ENCODE peak calls at places on chromosomes 11 and 22, in seven cellular contexts. One of them, this sample, is unnamed. For H3K36me3, the result is how much of the 10 kb centered on the place peaks cover.

GRCh38 chr11:114161486-114162250 is 102.2 kb downstream of the ZBTB16 start:
- DNase-seq in testis: no peak
- DNase-seq in left ventricle myocardium inferior: no peak
- DNase-seq in endodermal cell: no peak
- DNase-seq in upper lobe of right lung: no peak
- DNase-seq in heart left ventricle: no peak
- DNase-seq in spleen: no peak
- DNase-seq in this sample: no peak

GRCh38 chr11:117481036-117481435 is 153.4 kb downstream of the CEP164 start:
- DNase-seq in heart left ventricle: no peak
- DNase-seq in testis: no peak
- DNase-seq in upper lobe of right lung: no peak
- DNase-seq in spleen: peak
- DNase-seq in endodermal cell: no peak
- DNase-seq in left ventricle myocardium inferior: no peak
- DNase-seq in this sample: no peak

GRCh38 chr11:78038697-78039313 is 15.7 kb upstream of the KCTD14 start:
- DNase-seq in endodermal cell: no peak
- DNase-seq in testis: no peak
- DNase-seq in upper lobe of right lung: no peak
- DNase-seq in heart left ventricle: no peak
- DNase-seq in spleen: no peak
- DNase-seq in left ventricle myocardium inferior: no peak
- DNase-seq in this sample: no peak

GRCh38 chr22:22060200-22061084 is 77.9 kb upstream of the TOP3B start:
- DNase-seq in heart left ventricle: peak
- DNase-seq in left ventricle myocardium inferior: peak
- DNase-seq in endodermal cell: peak
- DNase-seq in upper lobe of right lung: peak
- DNase-seq in spleen: peak
- DNase-seq in testis: peak
- DNase-seq in this sample: no peak

GRCh38 chr22:36406139-36406538 is 18.4 kb upstream of the MYH9 start:
- DNase-seq in heart left ventricle: no peak
- DNase-seq in left ventricle myocardium inferior: no peak
- DNase-seq in endodermal cell: no peak
- DNase-seq in upper lobe of right lung: no peak
- DNase-seq in spleen: no peak
- DNase-seq in testis: no peak
- DNase-seq in this sample: no peak

GRCh38 chr11:36622431-36623136 is 24.5 kb upstream of the RAG2 start:
- DNase-seq in heart left ventricle: no peak
- DNase-seq in left ventricle myocardium inferior: no peak
- DNase-seq in spleen: no peak
- DNase-seq in endodermal cell: no peak
- DNase-seq in upper lobe of right lung: no peak
- DNase-seq in testis: peak
- DNase-seq in this sample: no peak

GRCh38 chr22:26845016-26845728 is 187.8 kb downstream of the MIAT start:
- DNase-seq in testis: no peak
- DNase-seq in heart left ventricle: no peak
- DNase-seq in left ventricle myocardium inferior: no peak
- DNase-seq in spleen: no peak
- DNase-seq in upper lobe of right lung: no peak
- DNase-seq in endodermal cell: peak
- DNase-seq in this sample: no peak

GRCh38 chr11:1946812-1947480 is at the start of gene MRPL23:
- DNase-seq in endodermal cell: no peak
- DNase-seq in heart left ventricle: no peak
- DNase-seq in left ventricle myocardium inferior: peak
- DNase-seq in spleen: peak
- DNase-seq in testis: no peak
- DNase-seq in upper lobe of right lung: peak
- DNase-seq in this sample: no peak

GRCh38 chr22:49885881-49886280 is 32.2 kb downstream of the ZBED4 start:
- DNase-seq in testis: no peak
- DNase-seq in left ventricle myocardium inferior: no peak
- DNase-seq in upper lobe of right lung: peak
- DNase-seq in heart left ventricle: no peak
- DNase-seq in endodermal cell: no peak
- DNase-seq in spleen: no peak
- DNase-seq in this sample: no peak

GRCh38 chr11:72598901-72599300 is 75.3 kb downstream of the PDE2A start:
- DNase-seq in testis: peak
- DNase-seq in heart left ventricle: peak
- DNase-seq in spleen: no peak
- DNase-seq in endodermal cell: peak
- DNase-seq in left ventricle myocardium inferior: peak
- DNase-seq in upper lobe of right lung: no peak
- DNase-seq in this sample: no peak

GRCh38 chr11:44138980-44139379 is 43.5 kb downstream of the EXT2 start:
- DNase-seq in heart left ventricle: no peak
- DNase-seq in upper lobe of right lung: no peak
- DNase-seq in spleen: no peak
- DNase-seq in left ventricle myocardium inferior: no peak
- DNase-seq in endodermal cell: no peak
- DNase-seq in testis: no peak
- DNase-seq in this sample: no peak
- TF ChIP-seq CTCF in heart left ventricle: no peak
- TF ChIP-seq CTCF in upper lobe of right lung: no peak
- TF ChIP-seq CTCF in spleen: no peak
- TF ChIP-seq CTCF in left ventricle myocardium inferior: no peak
- TF ChIP-seq CTCF in endodermal cell: no peak
- TF ChIP-seq CTCF in testis: no peak
- TF ChIP-seq CTCF in this sample: no peak

GRCh38 chr22:38861927-38862326 is 10.1 kb downstream of the CBX6 start:
- DNase-seq in endodermal cell: no peak
- DNase-seq in spleen: no peak
- DNase-seq in upper lobe of right lung: peak
- DNase-seq in testis: no peak
- DNase-seq in left ventricle myocardium inferior: no peak
- DNase-seq in heart left ventricle: no peak
- DNase-seq in this sample: no peak
- H3K27ac ChIP-seq in endodermal cell: no peak
- H3K27ac ChIP-seq in spleen: no peak
- H3K27ac ChIP-seq in upper lobe of right lung: no peak
- H3K27ac ChIP-seq in testis: no peak
- H3K27ac ChIP-seq in left ventricle myocardium inferior: no peak
- H3K27ac ChIP-seq in heart left ventricle: no peak
- H3K27ac ChIP-seq in this sample: no peak

GRCh38 chr11:14872032-14872431 is 20.0 kb downstream of the CYP2R1 start:
- DNase-seq in upper lobe of right lung: no peak
- DNase-seq in heart left ventricle: no peak
- DNase-seq in testis: no peak
- DNase-seq in spleen: no peak
- DNase-seq in endodermal cell: no peak
- DNase-seq in left ventricle myocardium inferior: no peak
- DNase-seq in this sample: no peak
- H3K36me3 ChIP-seq in upper lobe of right lung: under half
- H3K36me3 ChIP-seq in heart left ventricle: under half
- H3K36me3 ChIP-seq in testis: under half
- H3K36me3 ChIP-seq in spleen: under half
- H3K36me3 ChIP-seq in endodermal cell: under half
- H3K36me3 ChIP-seq in left ventricle myocardium inferior: under half
- H3K36me3 ChIP-seq in this sample: under half

GRCh38 chr11:9384535-9385287 is at the start of gene IPO7:
- DNase-seq in left ventricle myocardium inferior: peak
- DNase-seq in endodermal cell: peak
- DNase-seq in heart left ventricle: peak
- DNase-seq in upper lobe of right lung: peak
- DNase-seq in testis: peak
- DNase-seq in spleen: peak
- DNase-seq in this sample: peak
- TF ChIP-seq CTCF in left ventricle myocardium inferior: peak
- TF ChIP-seq CTCF in endodermal cell: peak
- TF ChIP-seq CTCF in heart left ventricle: peak
- TF ChIP-seq CTCF in upper lobe of right lung: peak
- TF ChIP-seq CTCF in testis: peak
- TF ChIP-seq CTCF in spleen: no peak
- TF ChIP-seq CTCF in this sample: peak

This sample was measured in thoracic aorta.